ENCODE peak calls at places on chromosomes 7 and 10, in five cellular contexts. One of them, this sample, is unnamed.

GRCh38 chr7:69269756-69270155 is 328.5 kb upstream of the AUTS2 start:
- DNase-seq in mucosa of descending colon: no peak
- DNase-seq in uterus: no peak
- DNase-seq in fibroblast of the aortic adventitia: no peak
- DNase-seq in left ventricle myocardium superior: no peak
- DNase-seq in this sample: no peak

GRCh38 chr10:15279236-15279635 is 91.9 kb downstream of the FAM171A1 start:
- DNase-seq in mucosa of descending colon: no peak
- DNase-seq in uterus: no peak
- DNase-seq in fibroblast of the aortic adventitia: no peak
- DNase-seq in left ventricle myocardium superior: no peak
- DNase-seq in this sample: no peak

GRCh38 chr10:117980216-117980615 is 66.5 kb downstream of the RAB11FIP2 start:
- DNase-seq in mucosa of descending colon: no peak
- DNase-seq in uterus: no peak
- DNase-seq in fibroblast of the aortic adventitia: peak; percentile 38
- DNase-seq in left ventricle myocardium superior: no peak
- DNase-seq in this sample: peak; percentile 81

GRCh38 chr10:43209064-43209455 is 57.8 kb downstream of the RASGEF1A start:
- DNase-seq in mucosa of descending colon: peak; percentile 6
- DNase-seq in uterus: no peak
- DNase-seq in fibroblast of the aortic adventitia: no peak
- DNase-seq in left ventricle myocardium superior: peak; percentile 8
- DNase-seq in this sample: no peak

GRCh38 chr7:154451480-154452457 is 399.6 kb downstream of the DPP6 start:
- DNase-seq in mucosa of descending colon: no peak
- DNase-seq in uterus: no peak
- DNase-seq in fibroblast of the aortic adventitia: no peak
- DNase-seq in left ventricle myocardium superior: no peak
- DNase-seq in this sample: no peak

GRCh38 chr10:76202777-76203176 is 771.4 kb downstream of the LRMDA start:
- DNase-seq in mucosa of descending colon: no peak
- DNase-seq in uterus: no peak
- DNase-seq in fibroblast of the aortic adventitia: peak; percentile 43
- DNase-seq in left ventricle myocardium superior: no peak
- DNase-seq in this sample: peak; percentile 74

GRCh38 chr10:4543943-4544540 is 282.0 kb upstream of the AKR1E2 start:
- DNase-seq in mucosa of descending colon: no peak
- DNase-seq in uterus: no peak
- DNase-seq in fibroblast of the aortic adventitia: peak; percentile 31
- DNase-seq in left ventricle myocardium superior: no peak
- DNase-seq in this sample: no peak

GRCh38 chr10:62610649-62611229 is 193.8 kb upstream of the ADO start:
- DNase-seq in mucosa of descending colon: peak; percentile 52
- DNase-seq in uterus: no peak
- DNase-seq in fibroblast of the aortic adventitia: peak; percentile 45
- DNase-seq in left ventricle myocardium superior: peak; percentile 55
- DNase-seq in this sample: peak; percentile 23

GRCh38 chr10:130179640-130180039 is 43.4 kb downstream of the GLRX3 start:
- DNase-seq in mucosa of descending colon: no peak
- DNase-seq in uterus: no peak
- DNase-seq in fibroblast of the aortic adventitia: peak; percentile 81
- DNase-seq in left ventricle myocardium superior: no peak
- DNase-seq in this sample: peak; percentile 51

GRCh38 chr7:54985405-54986360 is 33.1 kb upstream of the EGFR start:
- DNase-seq in mucosa of descending colon: no peak
- DNase-seq in uterus: no peak
- DNase-seq in fibroblast of the aortic adventitia: peak; percentile 69
- DNase-seq in left ventricle myocardium superior: no peak
- DNase-seq in this sample: peak; percentile 87

GRCh38 chr10:88227342-88228018 is 355.6 kb downstream of the RNLS start:
- DNase-seq in mucosa of descending colon: no peak
- DNase-seq in uterus: no peak
- DNase-seq in fibroblast of the aortic adventitia: no peak
- DNase-seq in left ventricle myocardium superior: peak; percentile 41
- DNase-seq in this sample: peak; percentile 28

GRCh38 chr7:133602291-133602690 is 349.4 kb downstream of the EXOC4 start:
- DNase-seq in mucosa of descending colon: no peak
- DNase-seq in uterus: no peak
- DNase-seq in fibroblast of the aortic adventitia: peak; percentile 70
- DNase-seq in left ventricle myocardium superior: no peak
- DNase-seq in this sample: peak; percentile 68

GRCh38 chr7:74027683-74028320 is at the start of gene ELN:
- DNase-seq in mucosa of descending colon: peak; percentile 72
- DNase-seq in uterus: peak; percentile 95
- DNase-seq in fibroblast of the aortic adventitia: peak; percentile 94
- DNase-seq in left ventricle myocardium superior: peak; percentile 92
- DNase-seq in this sample: peak; percentile 51